ENCODE peak calls at places on chromosomes 13 and 19, in ten cellular contexts. S, B, F, X, U, W, P, C, T and I are unnamed samples.

GRCh38 chr19:45346449-45346848 is 5.9 kb downstream of the KLC3 start:
- DNase-seq in T (no peak), C (no peak), F (no peak), X (no peak), B (no peak), P (no peak), U (no peak), W (no peak), S (no peak), I (no peak)

GRCh38 chr19:50994129-50994528 is 7.3 kb downstream of the KLK8 start:
- DNase-seq in F (no peak), B (peak), S (no peak), C (no peak), U (no peak), X (no peak), P (no peak), W (no peak), T (no peak), I (no peak)

GRCh38 chr13:74388626-74389025 is 254.4 kb upstream of the KLF12 start:
- DNase-seq in F (no peak), T (no peak), P (no peak), S (no peak), X (no peak), C (no peak), B (no peak), W (no peak), U (no peak), I (no peak)

GRCh38 chr13:105665284-105665683 is 870.2 kb downstream of the EFNB2 start:
- DNase-seq in P (no peak), C (peak), W (peak), T (peak), F (no peak), U (no peak), S (no peak), B (no peak), X (no peak), I (no peak)

GRCh38 chr13:32278456-32278855 is 36.7 kb downstream of the ZAR1L start:
- DNase-seq in B (no peak), X (no peak), U (no peak), S (no peak), C (peak), F (no peak), W (peak), T (peak), P (no peak), I (no peak)

GRCh38 chr19:45016388-45017314 is 15.4 kb downstream of the RELB start:
- DNase-seq in X (peak), S (peak), F (peak), T (peak), U (peak), C (peak), B (peak), W (no peak), P (peak), I (no peak)

GRCh38 chr13:77176350-77176749 is 149.4 kb upstream of the FBXL3 start:
- DNase-seq in C (peak), B (no peak), W (peak), U (no peak), P (no peak), F (no peak), X (no peak), S (no peak), T (peak), I (no peak)

GRCh38 chr19:8307400-8307964 is 676 bp downstream of the CD320 start:
- DNase-seq in S (peak), U (no peak), F (no peak), X (peak), P (no peak), W (no peak), T (no peak), C (no peak), B (no peak), I (peak)

GRCh38 chr19:33887891-33888290 is 91.2 kb downstream of the KCTD15 start:
- DNase-seq in W (no peak), C (no peak), F (no peak), B (no peak), U (peak), T (no peak), S (no peak), P (no peak), X (no peak), I (no peak)

GRCh38 chr13:86933676-86934075 is 737.5 kb upstream of the SLITRK5 start:
- DNase-seq in U (no peak), S (no peak), P (no peak), C (no peak), F (no peak), T (no peak), X (no peak), B (no peak), W (no peak), I (no peak)

GRCh38 chr19:43463381-43464088 is 1.9 kb downstream of the LYPD3 start:
- DNase-seq in T (peak), W (peak), X (peak), B (peak), C (peak), U (peak), P (peak), F (peak), S (peak), I (peak)

GRCh38 chr13:36345438-36346221 is 564 bp downstream of the SPART start:
- DNase-seq in P (peak), X (peak), S (peak), F (peak), C (peak), T (peak), U (peak), W (peak), B (no peak), I (no peak)

GRCh38 chr19:17777840-17778620 is 16.9 kb upstream of the B3GNT3 start:
- DNase-seq in W (no peak), S (peak), X (peak), C (peak), F (no peak), U (peak), T (peak), B (peak), P (peak), I (peak)

GRCh38 chr19:43148233-43148632 is 38.1 kb downstream of the PSG5 start:
- DNase-seq in F (no peak), S (no peak), B (no peak), T (peak), W (peak), C (peak), U (no peak), X (no peak), P (no peak), I (no peak)

GRCh38 chr13:39245688-39246087 is 207.4 kb downstream of the NHLRC3 start:
- DNase-seq in U (no peak), B (no peak), F (no peak), W (no peak), P (no peak), C (no peak), X (no peak), S (no peak), T (no peak), I (no peak)

GRCh38 chr19:13978721-13979191 is 26.4 kb downstream of the DCAF15 start:
- DNase-seq in U (no peak), F (peak), C (no peak), B (peak), X (no peak), W (no peak), S (no peak), P (peak), T (no peak), I (no peak)

GRCh38 chr13:99617474-99618255 is 116.4 kb downstream of the TM9SF2 start:
- DNase-seq in T (peak), P (peak), F (no peak), U (no peak), S (peak), W (no peak), B (peak), C (peak), X (no peak), I (no peak)

GRCh38 chr13:89066868-89067466 is 1395.8 kb downstream of the SLITRK5 start:
- DNase-seq in U (peak), P (no peak), S (no peak), T (peak), F (no peak), W (peak), C (peak), B (peak), X (no peak), I (no peak)

GRCh38 chr13:20136781-20137703 is 23.8 kb downstream of the GJA3 start:
- DNase-seq in F (no peak), U (peak), X (no peak), T (peak), S (no peak), C (no peak), W (no peak), P (no peak), B (peak), I (no peak)

GRCh38 chr13:112127564-112127963 is 60.6 kb downstream of the SOX1 start:
- DNase-seq in U (no peak), F (no peak), S (no peak), W (no peak), B (no peak), C (no peak), P (no peak), T (no peak), X (no peak), I (no peak)

GRCh38 chr19:19421326-19421725 is 15.9 kb downstream of the GATAD2A start:
- DNase-seq in T (no peak), W (no peak), U (no peak), B (no peak), F (no peak), P (no peak), X (no peak), S (no peak), C (no peak), I (no peak)

GRCh38 chr13:99657848-99658265 is 156.6 kb downstream of the TM9SF2 start:
- DNase-seq in U (no peak), W (no peak), X (no peak), T (peak), C (no peak), P (peak), S (peak), F (peak), B (peak), I (no peak)

GRCh38 chr13:30880756-30881155 is 25.3 kb upstream of the MEDAG start:
- DNase-seq in U (no peak), C (peak), X (peak), T (peak), P (no peak), S (no peak), W (no peak), B (no peak), F (no peak), I (no peak)

GRCh38 chr13:76383671-76384461 is 502.3 kb downstream of the KCTD12 start:
- DNase-seq in S (no peak), P (no peak), U (no peak), B (peak), F (no peak), W (peak), X (no peak), T (peak), C (peak), I (no peak)

GRCh38 chr13:35965226-35965927 is 165.8 kb downstream of the DCLK1 start:
- DNase-seq in P (no peak), X (no peak), U (no peak), C (no peak), W (no peak), S (no peak), F (no peak), B (no peak), T (no peak), I (no peak)

GRCh38 chr19:43984687-43985000 is 656 bp downstream of the ZNF155 start:
- DNase-seq in W (no peak), U (no peak), T (no peak), B (no peak), C (no peak), F (no peak), S (peak), X (peak), P (no peak), I (no peak)

GRCh38 chr13:24215732-24216131 is 55.2 kb downstream of the SPATA13 start:
- DNase-seq in U (peak), B (no peak), T (peak), X (peak), C (peak), S (no peak), W (peak), P (peak), F (no peak), I (no peak)

GRCh38 chr13:89454736-89455135 is 1783.6 kb downstream of the SLITRK5 start:
- DNase-seq in W (no peak), P (no peak), U (no peak), T (no peak), C (no peak), S (no peak), F (no peak), B (no peak), X (no peak), I (no peak)

GRCh38 chr13:73717632-73718031 is 416.6 kb downstream of the KLF12 start:
- DNase-seq in F (no peak), T (peak), U (peak), B (no peak), C (peak), X (no peak), W (peak), P (no peak), S (no peak), I (no peak)

GRCh38 chr13:114106991-114107685 is 25.3 kb downstream of the RASA3 start:
- DNase-seq in W (no peak), S (peak), T (no peak), B (no peak), C (no peak), F (no peak), U (no peak), P (peak), X (no peak), I (peak)

GRCh38 chr19:3368848-3369336 is 2.5 kb downstream of the NFIC start:
- DNase-seq in T (peak), U (no peak), F (no peak), C (peak), S (no peak), X (no peak), W (no peak), B (no peak), P (no peak), I (no peak)

GRCh38 chr13:97659602-97660001 is 225.6 kb downstream of the RAP2A start:
- DNase-seq in C (peak), P (no peak), T (peak), U (no peak), X (peak), F (no peak), S (no peak), B (peak), W (no peak), I (no peak)

GRCh38 chr13:97058417-97058816 is 64.1 kb upstream of the OXGR1 start:
- DNase-seq in B (no peak), W (no peak), S (no peak), U (no peak), P (no peak), X (no peak), T (no peak), F (no peak), C (no peak), I (no peak)

GRCh38 chr19:41859213-41859617 is 840 bp upstream of the RPS19 start:
- DNase-seq in F (no peak), W (no peak), U (no peak), B (no peak), S (no peak), X (no peak), P (no peak), T (no peak), C (no peak), I (no peak)
- H3K4me3 ChIP-seq in F (peak), W (peak), U (peak), B (peak), S (peak), X (no peak), P (no peak), T (peak), C (peak), I (peak)

DNA sequence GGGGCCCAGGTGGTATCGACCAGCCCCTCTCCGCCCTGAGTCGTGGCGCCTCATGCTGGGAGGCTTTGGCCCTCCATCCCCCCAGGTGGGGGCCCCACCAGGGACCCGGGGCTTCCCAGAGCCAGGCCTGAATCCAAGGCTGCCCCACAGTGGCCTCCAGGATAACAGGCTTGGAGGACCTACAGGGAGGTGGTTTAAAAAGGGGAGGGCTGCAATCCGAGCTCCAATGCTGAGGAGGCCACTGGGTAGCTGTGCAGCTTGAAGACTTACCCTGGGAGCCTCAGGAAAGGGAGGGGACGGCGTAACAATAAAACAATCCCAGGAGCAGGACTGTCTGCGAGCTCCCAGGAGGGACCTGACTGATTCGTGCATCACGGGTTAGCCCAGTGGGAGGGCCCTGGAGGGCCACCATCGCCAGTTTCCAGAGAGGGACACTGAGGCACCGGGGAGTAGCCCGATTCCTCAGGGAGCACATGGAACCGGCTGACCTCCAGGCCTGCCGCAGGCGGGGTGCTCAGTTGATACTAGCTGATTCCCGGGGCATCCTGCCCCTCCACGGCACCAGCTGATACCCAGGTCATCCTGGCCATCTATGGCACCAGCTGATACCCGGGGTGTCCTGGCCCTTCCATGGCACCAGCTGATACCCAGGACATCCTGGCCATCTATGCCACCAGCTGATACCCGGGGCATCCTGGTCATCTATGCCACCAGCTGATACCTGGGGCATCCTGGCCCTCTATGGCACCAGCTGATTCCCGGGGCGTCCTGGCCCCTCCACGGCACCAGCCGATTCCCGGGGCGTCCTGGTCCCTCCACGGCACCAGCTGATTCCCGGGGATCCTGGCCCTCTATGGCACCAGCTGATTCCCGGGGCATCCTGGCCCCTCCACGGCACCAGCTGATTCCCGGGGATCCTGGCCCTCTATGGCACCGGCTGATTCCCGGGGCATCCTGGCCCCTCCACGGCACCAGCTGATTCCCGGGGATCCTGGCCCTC is 3.7 kb upstream of the C2CD4C start:
- DNase-seq in W (no peak), X (no peak), C (no peak), T (no peak), P (no peak), U (no peak), S (no peak), B (no peak), F (no peak), I (no peak)
- TF ChIP-seq CTCF in W (no peak), X (no peak), C (no peak), T (no peak), P (no peak), U (no peak), S (no peak), B (no peak), F (no peak), I (no peak)

GRCh38 chr13:110811751-110812110 is 98.2 kb downstream of the ING1 start:
- DNase-seq in X (no peak), S (no peak), C (no peak), T (no peak), W (no peak), P (no peak), B (no peak), F (no peak), U (no peak), I (no peak)
- H3K4me3 ChIP-seq in X (no peak), S (peak), C (no peak), T (no peak), W (no peak), P (no peak), B (no peak), F (no peak), U (no peak), I (no peak)

GRCh38 chr19:49551531-49551930 is 23.7 kb downstream of the RCN3 start:
- DNase-seq in F (no peak), W (no peak), P (no peak), U (no peak), T (no peak), C (no peak), X (no peak), B (no peak), S (no peak), I (no peak)

GRCh38 chr19:49543032-49543431 is 15.2 kb downstream of the RCN3 start:
- DNase-seq in P (no peak), C (no peak), X (no peak), U (no peak), B (no peak), W (no peak), S (no peak), F (no peak), T (no peak), I (no peak)

GRCh38 chr19:49544154-49544553 is 16.4 kb downstream of the RCN3 start:
- DNase-seq in P (no peak), S (no peak), W (no peak), C (no peak), B (no peak), X (no peak), F (no peak), T (no peak), U (no peak), I (no peak)

GRCh38 chr19:49549045-49549444 is 21.2 kb downstream of the RCN3 start:
- DNase-seq in C (no peak), P (no peak), T (no peak), X (no peak), S (no peak), W (no peak), F (no peak), U (no peak), B (no peak), I (no peak)

GRCh38 chr19:49546825-49547565 is 19.2 kb downstream of the RCN3 start:
- DNase-seq in T (peak), P (peak), B (peak), U (peak), F (peak), C (peak), S (no peak), W (peak), X (peak), I (no peak)
- TF ChIP-seq CTCF in T (peak), P (peak), B (peak), U (peak), F (peak), C (peak), S (peak), W (peak), X (peak), I (peak)

DNA sequence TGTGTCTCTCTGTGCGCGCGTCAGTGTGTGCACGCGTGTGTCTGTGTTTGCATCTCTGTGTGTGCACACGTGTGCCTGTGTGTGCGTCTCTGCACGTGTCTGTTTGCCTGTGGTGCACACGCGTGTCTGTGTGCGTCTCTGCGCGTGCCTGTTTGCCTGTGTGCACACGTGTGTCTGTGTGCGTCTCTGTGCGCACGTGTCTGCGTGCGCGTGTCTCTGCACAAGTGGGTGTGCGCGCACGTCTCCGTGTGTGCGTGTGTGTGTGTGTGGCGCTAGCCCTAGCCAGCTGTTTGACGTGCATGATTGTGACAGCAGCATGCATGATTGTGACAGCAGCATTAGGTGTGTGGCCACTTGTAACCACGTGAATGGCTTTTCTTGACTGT is 31.1 kb downstream of the ZNF146 start:
- DNase-seq in F (no peak), C (no peak), X (no peak), T (no peak), B (no peak), U (no peak), S (no peak), P (no peak), W (no peak), I (no peak)
- H3K4me3 ChIP-seq in F (no peak), C (peak), X (no peak), T (peak), B (no peak), U (peak), S (peak), P (peak), W (no peak), I (no peak)

DNA sequence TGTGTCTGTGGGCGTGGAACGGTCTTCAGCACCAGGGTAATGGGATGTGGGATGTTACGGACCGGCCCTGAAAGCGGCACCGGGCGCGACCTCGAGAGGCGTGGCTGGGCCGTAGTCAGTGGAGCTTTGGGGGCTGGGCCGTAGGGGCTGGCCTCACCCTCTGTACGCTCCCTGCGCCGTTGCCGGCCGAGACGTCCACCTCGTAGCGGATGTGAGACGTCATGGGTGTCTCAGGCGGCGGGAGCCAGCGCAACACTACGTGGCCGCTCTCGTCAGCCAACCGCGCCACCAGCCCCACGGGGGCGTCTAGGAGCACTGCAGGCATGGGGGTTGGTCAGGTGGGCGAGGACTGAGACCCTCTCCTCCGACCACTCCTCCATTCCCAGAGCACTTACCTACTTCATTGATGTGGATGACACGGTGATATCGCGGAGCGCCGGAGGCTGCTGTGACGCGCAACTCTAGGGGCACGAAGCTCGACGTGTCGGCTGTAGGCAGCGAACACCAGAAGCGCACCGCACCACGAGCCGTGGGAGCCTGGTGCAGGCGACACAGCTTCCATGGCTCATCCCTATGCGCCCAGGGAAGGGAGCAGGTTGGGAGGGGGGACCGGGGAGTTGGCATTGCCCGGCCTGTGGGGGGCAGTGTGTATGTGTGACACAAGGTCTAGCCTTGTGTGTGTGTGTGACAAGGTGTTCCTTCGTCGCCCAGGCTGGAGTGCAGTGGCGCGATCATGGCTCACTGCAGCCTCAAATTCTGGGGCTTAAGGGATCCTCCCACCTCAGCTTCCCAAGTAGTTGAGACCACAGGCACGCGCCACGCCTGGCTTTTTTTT is 2.4 kb downstream of the EPOR start:
- DNase-seq in U (peak), T (peak), C (peak), B (peak), X (peak), P (peak), S (peak), W (no peak), F (no peak), I (peak)
- TF ChIP-seq CTCF in U (no peak), T (no peak), C (peak), B (no peak), X (no peak), P (peak), S (no peak), W (no peak), F (no peak), I (no peak)